ENCODE peak calls at places on chromosomes 7 and 10, in four cellular contexts. E, S, W and T are unnamed samples.

GRCh38 chr7:133535308-133535707 is 282.4 kb downstream of the EXOC4 start:
- DNase-seq in E (no peak), S (no peak), W (no peak), T (no peak)

GRCh38 chr7:155348806-155349205 is 51.1 kb downstream of the INSIG1 start:
- DNase-seq in E (no peak), S (no peak), W (no peak), T (no peak)

GRCh38 chr10:116014859-116015258 is 258.1 kb downstream of the GFRA1 start:
- DNase-seq in E (no peak), S (no peak), W (no peak), T (peak)

GRCh38 chr7:128247640-128248194 is 6.6 kb downstream of the LEP start:
- DNase-seq in E (peak), S (no peak), W (peak), T (no peak)

GRCh38 chr7:46850563-46851325 is 731.2 kb downstream of the TNS3 start:
- DNase-seq in E (no peak), S (no peak), W (no peak), T (no peak)

GRCh38 chr10:76647276-76647675 is 990.3 kb downstream of the KCNMA1 start:
- DNase-seq in E (no peak), S (no peak), W (no peak), T (no peak)

GRCh38 chr7:146129997-146130396 is 13.4 kb downstream of the CNTNAP2 start:
- DNase-seq in E (no peak), S (no peak), W (no peak), T (no peak)

GRCh38 chr7:75039166-75039565 is 34.4 kb downstream of the RCC1L start:
- DNase-seq in E (no peak), S (no peak), W (no peak), T (no peak)

GRCh38 chr10:71604324-71605018 is 115.1 kb downstream of the C10orf105 start:
- DNase-seq in E (no peak), S (no peak), W (no peak), T (no peak)

GRCh38 chr10:48957361-48957760 is 17.7 kb upstream of the LRRC18 start:
- DNase-seq in E (no peak), S (no peak), W (no peak), T (no peak)

GRCh38 chr10:123958221-123958620 is 66.6 kb upstream of the CPXM2 start:
- DNase-seq in E (no peak), S (no peak), W (no peak), T (no peak)

GRCh38 chr7:33892945-33893344 is 12.4 kb upstream of the BMPER start:
- DNase-seq in E (no peak), S (no peak), W (no peak), T (no peak)

GRCh38 chr7:134741901-134742635 is 37.4 kb upstream of the CALD1 start:
- DNase-seq in E (no peak), S (no peak), W (no peak), T (no peak)

GRCh38 chr7:18638594-18639452 is 143.3 kb downstream of the HDAC9 start:
- DNase-seq in E (peak), S (no peak), W (no peak), T (no peak)

GRCh38 chr10:124236818-124237217 is 143.4 kb upstream of the CHST15 start:
- DNase-seq in E (no peak), S (no peak), W (no peak), T (no peak)

GRCh38 chr7:4715385-4715770 is 33.3 kb downstream of the FOXK1 start:
- DNase-seq in E (peak), S (no peak), W (no peak), T (no peak)

GRCh38 chr10:26714816-26715487 is 17.5 kb downstream of the PDSS1 start:
- DNase-seq in E (no peak), S (no peak), W (no peak), T (no peak)

GRCh38 chr7:25805027-25805687 is 346.8 kb upstream of the NFE2L3 start:
- DNase-seq in E (no peak), S (no peak), W (no peak), T (no peak)

GRCh38 chr7:63899691-63900393 is 98.8 kb upstream of the ZNF722 start:
- DNase-seq in E (peak), S (no peak), W (peak), T (no peak)

GRCh38 chr10:11286261-11286989 is 268.8 kb downstream of the CELF2 start:
- DNase-seq in E (peak), S (peak), W (no peak), T (peak)

GRCh38 chr7:105838273-105839141 is 37.9 kb downstream of the ATXN7L1 start:
- DNase-seq in E (no peak), S (no peak), W (no peak), T (no peak)

GRCh38 chr10:14386202-14386593 is 55.5 kb upstream of the FRMD4A start:
- DNase-seq in E (no peak), S (no peak), W (no peak), T (no peak)

GRCh38 chr10:101066890-101067355 is 5.1 kb downstream of the KAZALD1 start:
- DNase-seq in E (no peak), S (no peak), W (no peak), T (no peak)

GRCh38 chr10:101066146-101066889 is 4.5 kb downstream of the KAZALD1 start:
- DNase-seq in E (no peak), S (no peak), W (peak), T (peak)

GRCh38 chr10:101069441-101069840 is 7.7 kb downstream of the KAZALD1 start:
- DNase-seq in E (no peak), S (no peak), W (no peak), T (no peak)

GRCh38 chr10:101065479-101066145 is 3.8 kb downstream of the KAZALD1 start:
- DNase-seq in E (no peak), S (no peak), W (no peak), T (no peak)

GRCh38 chr10:101067356-101068083 is 5.7 kb downstream of the KAZALD1 start:
- DNase-seq in E (peak), S (peak), W (peak), T (peak)
- TF ChIP-seq SPI1 in E (no peak), S (no peak), W (no peak), T (no peak)

GRCh38 chr7:65974191-65974801 is 7.7 kb downstream of the GUSB start:
- DNase-seq in E (no peak), S (no peak), W (no peak), T (no peak)
- TF ChIP-seq SPI1 in E (no peak), S (no peak), W (no peak), T (no peak)

DNA sequence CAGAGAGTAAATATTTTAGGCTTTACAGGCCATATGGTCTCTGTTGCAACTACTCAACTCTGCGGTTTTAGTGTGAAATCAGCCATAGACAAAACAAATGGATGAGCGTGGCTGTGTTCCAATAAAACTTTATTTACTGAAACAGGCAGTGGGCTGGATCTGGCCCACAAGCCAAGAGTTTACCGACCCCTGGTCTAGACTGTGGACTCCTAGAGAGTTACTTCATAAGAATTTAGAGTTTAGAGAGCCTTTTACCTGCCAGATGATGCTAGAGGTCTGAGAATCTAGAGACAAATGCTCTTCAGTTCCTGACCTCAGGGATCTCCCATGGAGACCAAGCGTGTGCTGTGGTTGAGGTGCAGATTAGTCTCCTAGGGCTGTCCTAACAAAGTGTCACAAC is 174.8 kb downstream of the PTEN start:
- DNase-seq in E (peak), S (no peak), W (no peak), T (no peak)
- TF ChIP-seq SPI1 in E (no peak), S (no peak), W (no peak), T (no peak)

GRCh38 chr7:131769241-131769640 is 212.8 kb upstream of the PODXL start:
- DNase-seq in E (no peak), S (no peak), W (no peak), T (no peak)

GRCh38 chr7:131778601-131779000 is 222.2 kb upstream of the PODXL start:
- DNase-seq in E (no peak), S (no peak), W (no peak), T (no peak)

GRCh38 chr7:131773413-131773812 is 217.0 kb upstream of the PODXL start:
- DNase-seq in E (no peak), S (no peak), W (no peak), T (no peak)

DNA sequence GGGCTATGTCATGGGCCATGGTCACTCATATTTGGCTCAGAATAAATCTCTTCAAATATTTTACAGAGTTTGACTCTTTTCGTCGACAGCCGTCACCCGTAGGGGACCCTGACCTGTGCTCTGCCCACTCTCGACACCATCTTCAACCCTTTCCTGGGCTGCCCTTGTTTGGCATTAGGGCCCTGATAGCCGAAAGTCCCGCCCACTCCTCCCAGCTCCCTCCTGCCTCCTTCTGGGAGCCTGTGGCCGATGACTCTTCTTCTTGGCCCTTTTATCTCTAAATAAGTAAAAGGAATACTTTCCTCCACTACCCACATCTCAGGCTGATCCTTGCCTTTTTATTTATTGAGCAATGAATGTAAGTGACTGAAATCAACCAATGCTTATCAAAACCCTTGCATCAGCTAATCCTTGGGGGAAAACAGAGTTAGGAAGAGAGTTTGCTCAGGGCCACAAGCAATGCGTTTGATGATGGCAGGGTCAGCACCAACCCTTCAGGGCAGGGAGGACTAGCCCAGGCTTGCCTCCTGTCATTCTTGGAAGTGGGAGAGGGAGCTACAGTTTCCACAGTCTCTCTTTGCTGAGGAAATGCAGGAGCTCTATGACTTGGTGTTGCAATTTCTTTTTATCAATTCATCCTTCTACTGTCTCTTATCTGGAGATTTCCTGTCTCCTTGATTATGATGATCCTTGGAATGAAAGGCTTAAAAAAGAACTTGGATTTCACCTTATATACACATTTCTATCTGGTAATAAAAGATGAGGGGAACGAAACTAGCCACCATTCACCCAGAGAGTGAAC is 218.2 kb upstream of the PODXL start:
- DNase-seq in E (no peak), S (no peak), W (no peak), T (no peak)
- TF ChIP-seq SPI1 in E (no peak), S (no peak), W (no peak), T (no peak)

GRCh38 chr10:97519342-97519741 is 20.6 kb downstream of the UBTD1 start:
- DNase-seq in E (no peak), S (no peak), W (no peak), T (no peak)

GRCh38 chr10:97522071-97522470 is 23.3 kb downstream of the UBTD1 start:
- DNase-seq in E (no peak), S (no peak), W (no peak), T (no peak)

GRCh38 chr10:97520978-97521761 is 22.4 kb downstream of the UBTD1 start:
- DNase-seq in E (no peak), S (no peak), W (no peak), T (no peak)

GRCh38 chr10:97518601-97519043 is 19.9 kb downstream of the UBTD1 start:
- DNase-seq in E (no peak), S (no peak), W (no peak), T (no peak)

GRCh38 chr10:97520520-97520919 is 21.8 kb downstream of the UBTD1 start:
- DNase-seq in E (no peak), S (no peak), W (no peak), T (no peak)
- TF ChIP-seq SPI1 in E (no peak), S (no peak), W (no peak), T (no peak)

GRCh38 chr10:61304751-61305150 is 148.4 kb downstream of the TMEM26 start:
- DNase-seq in E (no peak), S (no peak), W (no peak), T (no peak)
- TF ChIP-seq SPI1 in E (no peak), S (no peak), W (no peak), T (no peak)

GRCh38 chr7:101717986-101718746 is 89.1 kb upstream of the MYL10 start:
- DNase-seq in E (peak), S (no peak), W (no peak), T (no peak)
- TF ChIP-seq SPI1 in E (no peak), S (no peak), W (no peak), T (no peak)

GRCh38 chr10:69492746-69493462 is 41.6 kb downstream of the TSPAN15 start:
- DNase-seq in E (no peak), S (no peak), W (no peak), T (no peak)

GRCh38 chr10:69491611-69492010 is 40.3 kb downstream of the TSPAN15 start:
- DNase-seq in E (no peak), S (no peak), W (no peak), T (no peak)

GRCh38 chr10:69490876-69491275 is 39.6 kb downstream of the TSPAN15 start:
- DNase-seq in E (no peak), S (no peak), W (no peak), T (no peak)

GRCh38 chr10:69489506-69490090 is 38.3 kb downstream of the TSPAN15 start:
- DNase-seq in E (no peak), S (no peak), W (no peak), T (no peak)

DNA sequence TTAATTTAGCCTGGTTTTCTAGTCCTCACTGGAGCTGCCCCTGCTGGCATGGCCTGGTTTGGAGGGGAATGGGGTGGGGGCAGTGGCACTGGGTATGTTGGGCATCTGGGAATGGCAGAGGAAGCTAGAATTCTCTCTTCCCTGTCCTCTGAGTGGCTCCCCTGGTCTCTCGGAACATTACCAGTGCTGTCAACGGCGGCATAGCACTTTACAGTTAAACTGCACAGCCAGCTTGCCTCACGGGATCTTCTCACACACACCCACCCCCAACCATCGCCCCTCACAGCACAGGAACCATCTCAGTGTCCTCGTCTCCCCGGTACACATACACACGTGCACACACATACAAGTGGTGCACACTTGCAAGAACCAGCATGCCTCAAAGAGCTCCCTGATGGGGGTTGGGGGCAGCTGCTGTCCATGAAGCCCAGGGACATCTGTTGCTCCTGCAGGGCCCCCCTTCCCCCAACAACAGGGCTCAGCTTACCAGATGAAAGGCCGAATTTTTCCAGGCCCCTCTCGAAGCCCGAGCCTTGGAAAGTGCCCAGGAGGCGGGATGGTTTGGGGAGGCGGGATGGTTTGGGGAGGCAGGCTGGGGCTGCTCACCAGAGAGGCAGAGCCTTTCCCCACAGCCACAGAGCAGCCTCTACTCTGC is 41.0 kb downstream of the TSPAN15 start:
- DNase-seq in E (no peak), S (no peak), W (no peak), T (no peak)
- TF ChIP-seq SPI1 in E (no peak), S (no peak), W (no peak), T (no peak)

DNA sequence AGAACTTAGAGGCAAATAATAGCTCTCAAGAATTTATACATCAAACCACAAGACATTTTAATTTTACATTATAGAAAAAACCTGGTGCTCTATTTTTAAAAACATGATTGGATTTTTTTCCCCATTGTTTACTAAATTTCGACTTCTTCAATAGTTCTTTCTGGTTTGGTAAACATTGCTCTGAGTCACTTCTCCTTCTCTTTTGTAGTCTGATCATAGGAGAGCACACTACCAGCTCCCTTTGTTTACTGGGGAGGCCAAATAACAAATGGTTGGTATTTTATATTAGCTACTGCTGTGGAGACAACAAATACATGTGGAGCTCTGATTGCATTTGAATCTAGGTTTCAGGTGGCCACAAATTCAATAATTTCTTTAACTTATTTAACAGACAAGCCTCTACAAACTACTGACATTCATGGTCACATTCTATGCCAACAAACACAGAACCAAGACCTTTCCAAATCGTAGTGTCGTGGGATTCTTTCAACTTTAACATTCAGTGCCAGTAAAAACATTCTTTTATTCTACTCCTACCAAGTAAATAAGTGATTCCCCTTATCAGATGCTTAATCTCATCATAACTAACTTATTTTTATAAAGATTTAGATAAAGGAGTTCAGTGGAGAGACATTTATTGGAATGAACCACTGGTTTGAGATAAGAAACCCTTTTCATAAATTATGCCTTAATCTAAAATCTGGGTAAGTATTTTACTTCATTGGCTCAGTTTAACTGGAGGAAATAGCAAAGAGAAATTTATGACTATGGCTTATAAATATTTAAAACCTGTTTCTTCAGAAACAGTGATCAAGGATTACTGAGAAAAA is 17.7 kb upstream of the FXYD4 start:
- DNase-seq in E (no peak), S (no peak), W (no peak), T (no peak)
- TF ChIP-seq SPI1 in E (no peak), S (no peak), W (no peak), T (no peak)